ENCODE peak calls at places on chromosomes 3 and 15, in five cellular contexts. One of them, this sample, is unnamed. For H3K4me1 and H3K9me3, the result is how much of the 10 kb centered on the place peaks cover.

GRCh38 chr3:188627652-188628051 is 473.7 kb downstream of the LPP start:
- DNase-seq in esophagus squamous epithelium: no peak
- DNase-seq in upper lobe of right lung: no peak
- DNase-seq in breast epithelium: no peak
- DNase-seq in cardiac muscle cell: peak
- DNase-seq in this sample: no peak

GRCh38 chr3:60555704-60556340 is 695.4 kb downstream of the FHIT start:
- DNase-seq in cardiac muscle cell: no peak
- DNase-seq in esophagus squamous epithelium: no peak
- DNase-seq in breast epithelium: no peak
- DNase-seq in upper lobe of right lung: no peak
- DNase-seq in this sample: no peak

GRCh38 chr3:50971487-50971924 is 296.8 kb downstream of the DOCK3 start:
- DNase-seq in upper lobe of right lung: no peak
- DNase-seq in cardiac muscle cell: peak
- DNase-seq in breast epithelium: no peak
- DNase-seq in esophagus squamous epithelium: no peak
- DNase-seq in this sample: no peak

GRCh38 chr15:35379972-35380371 is 166.0 kb downstream of the DPH6 start:
- DNase-seq in breast epithelium: no peak
- DNase-seq in upper lobe of right lung: no peak
- DNase-seq in esophagus squamous epithelium: no peak
- DNase-seq in cardiac muscle cell: no peak
- DNase-seq in this sample: no peak

GRCh38 chr15:58249646-58250312 is 111.6 kb downstream of the AQP9 start:
- DNase-seq in cardiac muscle cell: no peak
- DNase-seq in upper lobe of right lung: no peak
- DNase-seq in breast epithelium: no peak
- DNase-seq in esophagus squamous epithelium: no peak
- DNase-seq in this sample: no peak

GRCh38 chr15:70714575-70714974 is 48.8 kb downstream of the UACA start:
- DNase-seq in esophagus squamous epithelium: no peak
- DNase-seq in upper lobe of right lung: no peak
- DNase-seq in breast epithelium: no peak
- DNase-seq in cardiac muscle cell: peak
- DNase-seq in this sample: no peak

GRCh38 chr3:167304077-167304476 is 76.0 kb downstream of the ZBBX start:
- DNase-seq in breast epithelium: no peak
- DNase-seq in esophagus squamous epithelium: no peak
- DNase-seq in upper lobe of right lung: no peak
- DNase-seq in cardiac muscle cell: no peak
- DNase-seq in this sample: no peak

GRCh38 chr3:188113761-188114160 is 40.2 kb upstream of the LPP start:
- DNase-seq in breast epithelium: no peak
- DNase-seq in esophagus squamous epithelium: no peak
- DNase-seq in cardiac muscle cell: no peak
- DNase-seq in upper lobe of right lung: no peak
- DNase-seq in this sample: no peak

GRCh38 chr15:54481819-54482218 is 503.6 kb downstream of the UNC13C start:
- DNase-seq in upper lobe of right lung: no peak
- DNase-seq in esophagus squamous epithelium: no peak
- DNase-seq in cardiac muscle cell: no peak
- DNase-seq in breast epithelium: no peak
- DNase-seq in this sample: no peak

DNA sequence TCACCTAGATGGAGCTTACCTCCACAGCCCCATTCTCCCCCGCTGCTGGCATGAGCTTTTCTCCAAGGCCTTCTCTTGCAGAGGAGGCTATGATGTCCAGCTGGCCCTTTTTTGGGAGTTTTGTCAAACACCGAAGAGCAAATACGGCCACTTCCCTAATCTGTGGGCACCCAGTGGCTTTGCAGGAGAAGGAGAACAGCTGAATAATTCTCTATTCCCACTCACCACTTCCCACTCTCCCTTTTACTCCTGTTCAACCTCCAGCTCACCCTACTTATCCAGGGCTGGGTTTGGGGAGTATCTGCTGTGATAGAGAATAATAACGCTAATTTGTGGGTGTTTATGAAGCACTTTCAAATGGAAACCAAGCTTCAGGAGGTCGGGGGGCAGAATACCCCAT is 93.0 kb downstream of the AAGAB start:
- DNase-seq in cardiac muscle cell: no peak
- DNase-seq in upper lobe of right lung: no peak
- DNase-seq in breast epithelium: no peak
- DNase-seq in esophagus squamous epithelium: no peak
- DNase-seq in this sample: no peak
- H3K4me1 ChIP-seq in cardiac muscle cell: under half
- H3K4me1 ChIP-seq in upper lobe of right lung: under half
- H3K4me1 ChIP-seq in breast epithelium: under half
- H3K4me1 ChIP-seq in esophagus squamous epithelium: under half
- H3K4me1 ChIP-seq in this sample: under half

GRCh38 chr3:933311-933710 is 159.5 kb upstream of the CNTN6 start:
- DNase-seq in breast epithelium: no peak
- DNase-seq in cardiac muscle cell: no peak
- DNase-seq in upper lobe of right lung: no peak
- DNase-seq in esophagus squamous epithelium: no peak
- DNase-seq in this sample: no peak
- H3K9me3 ChIP-seq in breast epithelium: under half
- H3K9me3 ChIP-seq in cardiac muscle cell: under half
- H3K9me3 ChIP-seq in upper lobe of right lung: under half
- H3K9me3 ChIP-seq in esophagus squamous epithelium: under half
- H3K9me3 ChIP-seq in this sample: under half

GRCh38 chr3:131381445-131382291 is at the start of gene NUDT16:
- DNase-seq in cardiac muscle cell: peak
- DNase-seq in upper lobe of right lung: peak
- DNase-seq in esophagus squamous epithelium: peak
- DNase-seq in breast epithelium: peak
- DNase-seq in this sample: peak
- H3K4me1 ChIP-seq in cardiac muscle cell: under half
- H3K4me1 ChIP-seq in upper lobe of right lung: under half
- H3K4me1 ChIP-seq in esophagus squamous epithelium: under half
- H3K4me1 ChIP-seq in breast epithelium: under half
- H3K4me1 ChIP-seq in this sample: under half

DNA sequence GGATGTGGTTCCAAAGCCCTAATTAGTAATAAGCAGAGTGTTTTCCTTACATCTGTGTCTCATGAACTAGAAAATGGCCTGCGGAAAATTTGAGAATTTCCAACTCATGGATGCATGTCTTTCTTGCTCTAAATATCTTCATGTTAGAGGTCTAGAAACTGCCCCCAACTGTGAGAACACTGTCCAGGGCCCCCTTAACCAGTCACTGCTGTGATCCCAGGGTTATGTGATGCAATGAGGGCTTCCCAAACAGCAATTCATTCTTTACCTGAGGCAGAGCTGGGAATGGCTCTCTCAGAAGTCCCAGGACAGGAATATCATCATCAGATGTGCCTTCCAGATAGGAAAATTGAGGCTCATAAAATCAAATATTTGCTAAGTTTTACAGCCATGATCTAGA is 8.2 kb downstream of the NPAP1 start:
- DNase-seq in cardiac muscle cell: no peak
- DNase-seq in esophagus squamous epithelium: no peak
- DNase-seq in breast epithelium: no peak
- DNase-seq in upper lobe of right lung: no peak
- DNase-seq in this sample: no peak
- H3K9me3 ChIP-seq in cardiac muscle cell: under half
- H3K9me3 ChIP-seq in esophagus squamous epithelium: under half
- H3K9me3 ChIP-seq in breast epithelium: under half
- H3K9me3 ChIP-seq in upper lobe of right lung: under half
- H3K9me3 ChIP-seq in this sample: under half

This sample was measured in ascending aorta.